ENCODE peak calls at places on chromosomes 4 and X, in six cellular contexts. U is endothelial cell; H is CD8-positive, alpha-beta T cell; E is NCI-H1694; Y is coronary artery; Z is AG04450. V is an unnamed sample.
A peak's percentile ranks its signal among the peaks of the same experiment; 100 is the strongest.

GRCh38 chr4:128553665-128554515 is 255.6 kb upstream of the JADE1 start:
- DNase-seq in U (no peak), H (no peak), E (peak; percentile 62), Y (no peak), Z (no peak), V (no peak)

GRCh38 chrX:10903518-10903917 is 207.6 kb upstream of the HCCS start:
- DNase-seq in U (no peak), H (no peak), E (no peak), Y (no peak), Z (no peak), V (no peak)

GRCh38 chrX:131621650-131622049 is 77.8 kb downstream of the OR13H1 start:
- DNase-seq in U (no peak), H (no peak), E (no peak), Y (no peak), Z (no peak), V (no peak)

GRCh38 chrX:10325606-10326005 is 168.8 kb downstream of the CLCN4 start:
- DNase-seq in U (no peak), H (no peak), E (no peak), Y (no peak), Z (no peak), V (no peak)

GRCh38 chr4:144582105-144582850 is 63.7 kb upstream of the HHIP start:
- DNase-seq in U (no peak), H (no peak), E (no peak), Y (no peak), Z (no peak), V (no peak)

GRCh38 chr4:182144621-182145359 is 98.4 kb upstream of the TENM3 start:
- DNase-seq in U (peak; percentile 47), H (no peak), E (no peak), Y (no peak), Z (no peak), V (no peak)

GRCh38 chr4:143403551-143403816 is 66.8 kb downstream of the GAB1 start:
- DNase-seq in U (no peak), H (no peak), E (no peak), Y (no peak), Z (no peak), V (no peak)

GRCh38 chr4:25457053-25457715 is 80.1 kb downstream of the ANAPC4 start:
- DNase-seq in U (no peak), H (no peak), E (no peak), Y (no peak), Z (no peak), V (no peak)

GRCh38 chrX:121013897-121014455 is 28.4 kb upstream of the CT47A1 start:
- DNase-seq in U (no peak), H (no peak), E (no peak), Y (no peak), Z (no peak), V (no peak)

GRCh38 chrX:100864967-100865366 is 9.2 kb downstream of the NOX1 start:
- DNase-seq in U (no peak), H (no peak), E (no peak), Y (no peak), Z (no peak), V (no peak)

GRCh38 chr4:131635191-131635590 is 1513.9 kb upstream of the PCDH10 start:
- DNase-seq in U (no peak), H (no peak), E (no peak), Y (no peak), Z (no peak), V (no peak)

GRCh38 chr4:86921608-86922252 is 13.1 kb upstream of the AFF1 start:
- DNase-seq in U (no peak), H (no peak), E (no peak), Y (no peak), Z (no peak), V (no peak)

GRCh38 chr4:177001271-177002175 is 208.8 kb upstream of the VEGFC start:
- DNase-seq in U (no peak), H (no peak), E (no peak), Y (no peak), Z (no peak), V (no peak)

GRCh38 chr4:55989716-55990115 is 41.0 kb downstream of the CEP135 start:
- DNase-seq in U (no peak), H (no peak), E (no peak), Y (no peak), Z (no peak), V (no peak)

GRCh38 chr4:153852501-153852900 is 63.6 kb upstream of the SFRP2 start:
- DNase-seq in U (no peak), H (no peak), E (no peak), Y (no peak), Z (no peak), V (no peak)

GRCh38 chr4:26032572-26033320 is 118.7 kb downstream of the SMIM20 start:
- DNase-seq in U (no peak), H (no peak), E (no peak), Y (no peak), Z (peak; percentile 69), V (no peak)

GRCh38 chr4:38160487-38161207 is 200.4 kb downstream of the PTTG2 start:
- DNase-seq in U (no peak), H (no peak), E (no peak), Y (peak; percentile 53), Z (peak; percentile 95), V (peak; percentile 33)

GRCh38 chr4:90445380-90445779 is 318.2 kb downstream of the CCSER1 start:
- DNase-seq in U (no peak), H (no peak), E (no peak), Y (no peak), Z (no peak), V (no peak)

GRCh38 chr4:106495498-106495897 is 126.9 kb upstream of the GIMD1 start:
- DNase-seq in U (no peak), H (no peak), E (no peak), Y (no peak), Z (no peak), V (no peak)

GRCh38 chr4:113979157-113979972 is at the start of gene ARSJ:
- DNase-seq in U (peak; percentile 65), H (no peak), E (no peak), Y (peak; percentile 85), Z (peak; percentile 65), V (peak; percentile 54)

V was measured in transverse colon.